ENCODE peak calls at places on chromosomes 6 and 20, in five cellular contexts. I is body of pancreas, D is kidney, M is coronary artery, F is IMR-90. B is an unnamed sample.

GRCh38 chr6:23754197-23754596 is 371.8 kb upstream of the NRSN1 start:
- DNase-seq in I (no peak), D (no peak), F (no peak), M (no peak), B (no peak)

GRCh38 chr20:41669708-41670263 is 51.6 kb upstream of the CHD6 start:
- DNase-seq in F (no peak), I (no peak), M (no peak), D (no peak), B (no peak)

GRCh38 chr20:37473249-37474000 is 47.6 kb upstream of the NNAT start:
- DNase-seq in M (no peak), F (no peak), I (no peak), D (no peak), B (no peak)

GRCh38 chr6:131982740-131983259 is 31.6 kb upstream of the CCN2 start:
- DNase-seq in D (no peak), M (no peak), I (no peak), F (peak), B (no peak)

GRCh38 chr6:42564496-42564890 is 664 bp downstream of the UBR2 start:
- DNase-seq in I (no peak), M (no peak), D (no peak), F (no peak), B (no peak)

GRCh38 chr20:57780906-57781305 is 71.1 kb upstream of the PMEPA1 start:
- DNase-seq in M (no peak), I (no peak), D (no peak), F (no peak), B (no peak)

GRCh38 chr20:15220009-15220656 is 882.7 kb upstream of the FLRT3 start:
- DNase-seq in I (no peak), M (no peak), D (no peak), F (no peak), B (no peak)

GRCh38 chr20:46348231-46348803 is 40.0 kb upstream of the CDH22 start:
- DNase-seq in F (peak), D (peak), M (no peak), I (no peak), B (no peak)

GRCh38 chr6:123838612-123839279 is 35.1 kb downstream of the NKAIN2 start:
- DNase-seq in F (no peak), I (no peak), D (no peak), M (no peak), B (no peak)

GRCh38 chr6:3825851-3826581 is 23.2 kb upstream of the FAM50B start:
- DNase-seq in D (peak), F (peak), M (peak), I (peak), B (peak)

GRCh38 chr6:157755752-157756411 is 67.2 kb upstream of the SNX9 start:
- DNase-seq in M (no peak), D (no peak), F (no peak), I (no peak), B (no peak)

GRCh38 chr6:1657116-1657776 is 47.5 kb downstream of the FOXC1 start:
- DNase-seq in I (no peak), D (no peak), M (no peak), F (no peak), B (no peak)

GRCh38 chr6:27332692-27333641 is 20.9 kb upstream of the POM121L2 start:
- DNase-seq in I (no peak), M (no peak), F (peak), D (no peak), B (no peak)

GRCh38 chr6:43575105-43575771 is 600 bp downstream of the XPO5 start:
- DNase-seq in I (no peak), F (peak), M (no peak), D (no peak), B (peak)

GRCh38 chr6:116096979-116097816 is 3.5 kb upstream of the NT5DC1 start:
- DNase-seq in D (no peak), I (no peak), F (peak), M (no peak), B (no peak)

GRCh38 chr6:117502580-117502979 is 20.1 kb downstream of the DCBLD1 start:
- DNase-seq in M (no peak), I (no peak), F (peak), D (no peak), B (no peak)

GRCh38 chr20:44886828-44887227 is 1.3 kb downstream of the YWHAB start:
- DNase-seq in M (no peak), I (no peak), F (no peak), D (no peak), B (no peak)
- H3K4me3 ChIP-seq in M (peak), I (peak), F (peak), D (peak), B (peak)

GRCh38 chr20:51276331-51276730 is 253.4 kb upstream of the KCNG1 start:
- DNase-seq in F (no peak), M (no peak), D (no peak), I (no peak), B (no peak)
- H3K4me3 ChIP-seq in F (no peak), M (no peak), D (no peak), I (no peak), B (no peak)

GRCh38 chr6:11097476-11097875 is 3.8 kb downstream of the SMIM13 start:
- DNase-seq in F (no peak), D (no peak), I (no peak), M (no peak), B (no peak)

GRCh38 chr6:11098009-11098408 is 4.4 kb downstream of the SMIM13 start:
- DNase-seq in I (no peak), M (no peak), F (no peak), D (no peak), B (no peak)

GRCh38 chr6:11093591-11094410 is at the start of gene SMIM13:
- DNase-seq in I (peak), F (peak), D (peak), M (peak), B (peak)

GRCh38 chr6:11094411-11094851 is 797 bp downstream of the SMIM13 start:
- DNase-seq in D (peak), F (peak), I (peak), M (peak), B (peak)

DNA sequence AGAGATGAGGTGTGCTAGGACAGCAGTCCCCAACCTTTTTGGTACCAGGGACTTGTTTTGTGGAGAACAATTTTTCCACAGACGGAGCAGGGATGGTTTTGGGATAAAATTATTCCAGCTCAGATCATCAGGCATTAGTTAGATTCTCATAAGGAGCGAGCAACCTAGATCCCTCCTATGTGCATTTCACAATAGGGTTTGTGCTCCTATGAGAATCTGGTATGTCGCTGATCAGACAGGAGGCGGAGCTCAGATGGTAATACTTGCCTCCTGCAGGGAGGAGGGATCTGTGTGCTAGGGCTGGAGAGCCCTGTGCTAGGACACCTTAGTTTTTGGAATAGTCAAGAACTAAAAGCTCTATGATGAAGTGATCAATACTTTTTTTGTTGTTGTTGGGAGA is 2.5 kb downstream of the SMIM13 start:
- DNase-seq in D (no peak), M (no peak), F (peak), I (peak), B (peak)
- H3K4me3 ChIP-seq in D (no peak), M (no peak), F (no peak), I (no peak), B (no peak)

GRCh38 chr20:17225891-17226409 is 890 bp upstream of the PCSK2 start:
- DNase-seq in D (peak), I (peak), M (no peak), F (no peak), B (no peak)
- H3K4me3 ChIP-seq in D (peak), I (peak), M (peak), F (peak), B (peak)

GRCh38 chr20:3932277-3933073 is 43.3 kb downstream of the PANK2 start:
- DNase-seq in I (no peak), D (no peak), M (no peak), F (peak), B (no peak)
- H3K4me3 ChIP-seq in I (no peak), D (peak), M (peak), F (no peak), B (no peak)

B was measured in transverse colon.